ENCODE peak calls at places on chromosomes 7 and 10, in ten cellular contexts. R, A, W, H, M, I, F, U, S and Y are unnamed samples.
A peak's percentile ranks its signal among the peaks of the same experiment; 100 is the strongest.

GRCh38 chr7:144057954-144058353 is 9.2 kb downstream of the OR2A5 start:
- DNase-seq in W (no peak), H (no peak), U (peak; percentile 10), S (peak; percentile 50), M (peak; percentile 1), A (peak; percentile 88), I (no peak), F (no peak), R (no peak), Y (no peak)

GRCh38 chr10:25222085-25222660 is 47.4 kb downstream of the GPR158 start:
- DNase-seq in R (no peak), S (no peak), F (no peak), M (no peak), W (no peak), I (no peak), U (no peak), H (no peak), A (no peak), Y (no peak)

GRCh38 chr7:155896531-155897263 is 84.4 kb upstream of the SHH start:
- DNase-seq in R (no peak), I (no peak), W (no peak), S (no peak), F (no peak), U (no peak), M (peak; percentile 57), A (peak; percentile 88), H (no peak), Y (no peak)

GRCh38 chr7:47726047-47726726 is 144.3 kb upstream of the TNS3 start:
- DNase-seq in I (no peak), U (no peak), M (no peak), A (no peak), S (no peak), W (no peak), R (no peak), F (no peak), H (no peak), Y (no peak)

GRCh38 chr7:17022915-17023314 is 141.1 kb upstream of the AGR3 start:
- DNase-seq in A (no peak), R (no peak), F (no peak), I (no peak), M (no peak), U (no peak), W (no peak), H (no peak), S (no peak), Y (no peak)

GRCh38 chr7:7884855-7885254 is 83.7 kb upstream of the GLCCI1 start:
- DNase-seq in R (peak; percentile 56), I (no peak), U (no peak), M (peak; percentile 63), H (no peak), A (peak; percentile 55), W (no peak), F (no peak), S (peak; percentile 7), Y (no peak)

GRCh38 chr10:90779573-90779972 is 78.3 kb downstream of the HTR7 start:
- DNase-seq in R (peak; percentile 6), A (peak; percentile 56), H (no peak), W (no peak), I (no peak), F (no peak), M (peak; percentile 12), S (no peak), U (peak; percentile 13), Y (no peak)

GRCh38 chr7:550881-551614 is 31.4 kb upstream of the PDGFA start:
- DNase-seq in A (no peak), H (no peak), R (no peak), W (no peak), S (no peak), U (no peak), M (no peak), F (no peak), I (peak; percentile 9), Y (no peak)

GRCh38 chr10:44195120-44196007 is 189.5 kb downstream of the CXCL12 start:
- DNase-seq in M (peak; percentile 96), A (peak; percentile 73), F (no peak), H (no peak), I (peak; percentile 55), W (peak; percentile 57), S (peak; percentile 96), U (peak; percentile 89), R (peak; percentile 94), Y (no peak)

GRCh38 chr10:79627075-79627474 is 16.3 kb downstream of the SFTPA1 start:
- DNase-seq in A (no peak), M (no peak), W (no peak), H (no peak), U (no peak), R (no peak), I (no peak), F (no peak), S (no peak), Y (no peak)

DNA sequence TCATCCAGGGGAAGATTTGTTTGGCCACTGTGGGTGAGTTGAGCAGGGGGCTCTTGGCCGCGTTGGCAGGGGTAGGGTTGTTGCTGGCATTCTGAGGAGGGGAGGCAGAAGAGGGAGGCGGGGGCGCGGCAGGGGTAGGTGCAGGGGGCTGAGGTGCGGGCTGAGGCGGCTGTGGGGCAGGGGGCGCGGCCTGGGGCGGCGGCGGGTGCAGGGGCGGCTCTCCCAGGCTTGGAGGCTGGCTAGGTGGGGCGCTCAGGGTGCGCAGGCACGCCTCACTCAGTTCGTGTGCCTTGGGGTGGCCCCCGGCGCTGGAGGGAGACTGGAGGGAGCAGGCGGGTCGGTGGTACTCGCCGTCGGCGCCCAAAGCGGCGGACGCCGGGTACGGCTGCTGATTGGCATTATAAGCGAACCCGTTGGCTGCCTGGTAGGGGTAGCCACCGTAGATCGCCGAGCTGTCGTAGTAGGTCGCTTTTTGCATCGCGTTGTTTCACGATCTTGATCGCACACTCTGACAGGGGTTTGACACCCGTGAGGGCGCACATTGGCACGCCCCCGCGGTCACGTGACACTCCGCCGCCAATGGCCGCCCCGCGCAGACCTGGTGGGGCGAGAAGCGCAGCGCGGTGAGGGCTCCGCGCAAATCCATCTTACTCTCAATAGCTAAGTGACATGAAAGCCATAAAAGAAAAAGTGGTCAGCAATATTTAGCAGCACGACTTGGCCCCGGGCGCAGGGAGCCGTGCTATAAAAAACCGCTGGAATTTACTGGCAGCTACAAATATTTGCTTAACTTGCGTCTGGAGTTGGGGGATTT is 7.9 kb upstream of the HOXA2 start:
- DNase-seq in I (no peak), A (peak; percentile 94), R (peak; percentile 92), S (no peak), M (peak; percentile 98), H (no peak), W (peak; percentile 86), U (no peak), F (no peak), Y (no peak)
- H3K4me3 ChIP-seq in I (no peak overlapping the region), A (peak overlapping the region; percentile 99), R (peak overlapping the region; percentile 13), S (no peak overlapping the region), M (peak overlapping the region; percentile 19), H (no peak overlapping the region), W (peak overlapping the region; percentile 11), U (no peak overlapping the region), F (peak overlapping the region; percentile 54), Y (no peak overlapping the region)

DNA sequence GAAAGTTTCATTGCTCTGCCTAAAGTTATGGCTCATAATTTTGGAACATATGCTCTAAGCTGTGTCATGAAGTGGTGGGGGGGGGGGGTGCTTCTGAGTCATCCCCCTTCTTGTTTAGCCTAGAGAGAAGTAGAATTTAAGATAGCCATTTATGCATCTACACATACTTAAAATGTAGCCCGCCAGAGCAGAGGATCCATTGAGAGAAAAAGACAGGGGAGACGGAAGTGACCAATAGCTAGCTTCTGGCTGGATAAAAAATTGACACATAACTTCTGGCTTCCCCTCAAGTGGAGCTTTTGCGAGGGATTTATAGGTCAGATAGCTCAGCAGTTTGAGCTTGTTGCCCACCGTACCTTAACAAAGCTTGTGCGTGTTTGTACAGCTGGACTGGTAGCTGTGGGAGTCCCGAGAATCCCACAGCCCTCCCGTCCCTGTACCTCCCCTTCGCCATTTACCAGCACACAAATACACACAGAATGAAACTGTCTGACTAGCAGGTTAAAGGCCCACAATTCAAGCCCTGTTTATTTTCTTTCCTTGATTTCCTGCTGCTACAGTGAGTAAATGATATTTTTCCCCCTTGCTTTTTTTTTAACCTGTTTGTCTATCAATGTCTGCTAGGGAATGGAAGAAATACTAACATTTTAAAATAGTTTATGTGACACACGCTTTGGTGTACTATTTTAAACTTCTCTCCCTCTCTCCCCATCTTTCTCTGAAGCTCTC is 232.6 kb upstream of the FERD3L start:
- DNase-seq in W (no peak), H (no peak), R (peak; percentile 90), A (peak; percentile 19), U (no peak), F (no peak), M (peak; percentile 83), S (peak; percentile 66), I (no peak), Y (no peak)
- H3K27ac ChIP-seq in W (no peak overlapping the region), H (no peak overlapping the region), R (peak overlapping the region; percentile 88), A (no peak overlapping the region), U (no peak overlapping the region), F (no peak overlapping the region), M (peak overlapping the region; percentile 60), S (no peak overlapping the region), I (no peak overlapping the region), Y (no peak overlapping the region)

GRCh38 chr7:114431198-114431597 is 16.6 kb downstream of the FOXP2 start:
- DNase-seq in S (no peak), I (no peak), F (no peak), R (no peak), M (no peak), W (no peak), U (no peak), A (no peak), H (no peak), Y (no peak)

GRCh38 chr7:114428211-114428610 is 13.6 kb downstream of the FOXP2 start:
- DNase-seq in I (no peak), A (no peak), H (no peak), F (no peak), M (no peak), R (no peak), U (no peak), S (no peak), W (no peak), Y (no peak)

GRCh38 chr7:114426824-114427223 is 12.2 kb downstream of the FOXP2 start:
- DNase-seq in A (peak; percentile 37), S (peak; percentile 60), F (no peak), R (peak; percentile 36), W (no peak), M (peak; percentile 20), I (no peak), U (no peak), H (no peak), Y (no peak)

GRCh38 chr7:114432627-114433026 is 18.0 kb downstream of the FOXP2 start:
- DNase-seq in F (no peak), H (no peak), S (no peak), M (no peak), A (no peak), W (no peak), R (no peak), I (no peak), U (no peak), Y (no peak)
- H3K4me3 ChIP-seq in F (no peak overlapping the region), H (no peak overlapping the region), S (no peak overlapping the region), M (no peak overlapping the region), A (no peak overlapping the region), W (no peak overlapping the region), R (no peak overlapping the region), I (no peak overlapping the region), U (no peak overlapping the region), Y (no peak overlapping the region)

DNA sequence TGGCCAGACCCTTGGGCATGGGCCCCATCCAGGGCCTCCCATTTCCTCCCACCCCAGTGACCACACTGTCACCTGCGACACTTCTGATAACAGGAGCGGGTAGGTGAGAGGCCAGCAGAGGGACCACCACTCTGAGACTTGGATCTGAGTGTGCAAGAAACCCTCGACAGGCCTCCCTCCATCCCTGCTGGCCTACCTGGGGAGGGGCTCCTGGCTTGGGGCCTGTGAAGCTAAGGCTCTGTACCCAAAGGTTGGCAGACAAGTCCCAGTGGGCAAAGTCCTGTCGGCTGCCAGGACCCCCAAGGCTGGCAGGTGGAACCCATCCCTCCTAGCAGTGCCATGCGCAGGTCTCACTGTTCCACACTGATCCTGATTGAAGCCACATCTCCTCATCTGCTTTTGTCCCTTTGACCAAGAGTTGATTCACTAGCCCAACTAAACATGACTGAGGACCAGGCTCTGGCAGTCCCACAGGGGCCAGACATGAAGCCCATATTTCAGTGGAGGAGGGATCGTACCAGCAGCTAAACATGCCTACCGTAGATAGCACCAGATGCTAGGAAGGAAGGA is 1.2 kb upstream of the PGAM2 start:
- DNase-seq in H (no peak), R (no peak), F (peak; percentile 58), I (no peak), W (no peak), S (no peak), U (no peak), A (no peak), M (no peak), Y (no peak)
- H3K27ac ChIP-seq in H (no peak overlapping the region), R (no peak overlapping the region), F (no peak overlapping the region), I (no peak overlapping the region), W (no peak overlapping the region), S (peak overlapping the region; percentile 80), U (no peak overlapping the region), A (no peak overlapping the region), M (no peak overlapping the region), Y (no peak overlapping the region)